ENCODE peak calls at places on chromosomes 1 and 21, in ten cellular contexts. K is heart left ventricle; D is left lung; G is naive thymus-derived CD4-positive, alpha-beta T cell; O is RWPE2; R is left ventricle myocardium inferior; L is endodermal cell; W is hepatocyte; Y is heart right ventricle; E is neuronal stem cell. U is an unnamed sample. For H3K4me1, the result is how much of the 10 kb centered on the place peaks cover.

GRCh38 chr1:12052997-12053686 is 10.0 kb upstream of the TNFRSF8 start:
- DNase-seq in K (peak), D (no peak), G (no peak), O (no peak), R (peak), L (peak), W (no peak), Y (peak), E (no peak), U (peak)

GRCh38 chr21:45555557-45556301 is 13.5 kb upstream of the SLC19A1 start:
- DNase-seq in K (peak), D (peak), G (no peak), O (peak), R (peak), L (peak), W (peak), Y (no peak), E (peak), U (peak)

GRCh38 chr1:109201123-109201703 is 12.5 kb upstream of the SARS1 start:
- DNase-seq in K (no peak), D (no peak), G (peak), O (peak), R (no peak), L (peak), W (peak), Y (no peak), E (peak), U (no peak)

GRCh38 chr1:207941664-207942063 is 30.7 kb upstream of the CD34 start:
- DNase-seq in K (peak), D (peak), G (no peak), O (no peak), R (peak), L (no peak), W (no peak), Y (peak), E (no peak), U (peak)

GRCh38 chr1:150477320-150477719 is 9.9 kb upstream of the TARS2 start:
- DNase-seq in K (no peak), D (peak), G (no peak), O (no peak), R (peak), L (no peak), W (no peak), Y (peak), E (no peak), U (no peak)

GRCh38 chr1:145826030-145826429 is 2.0 kb downstream of the POLR3C start:
- DNase-seq in K (no peak), D (no peak), G (no peak), O (no peak), R (no peak), L (no peak), W (no peak), Y (no peak), E (no peak), U (no peak)

GRCh38 chr1:76083189-76083588 is 8.6 kb downstream of the ST6GALNAC3 start:
- DNase-seq in K (no peak), D (peak), G (no peak), O (no peak), R (no peak), L (no peak), W (no peak), Y (no peak), E (no peak), U (no peak)

GRCh38 chr1:229030642-229031390 is 240.1 kb upstream of the RAB4A start:
- DNase-seq in K (no peak), D (no peak), G (no peak), O (no peak), R (no peak), L (peak), W (no peak), Y (no peak), E (no peak), U (no peak)

GRCh38 chr1:3965693-3966092 is 65.6 kb upstream of the C1orf174 start:
- DNase-seq in K (no peak), D (no peak), G (no peak), O (no peak), R (no peak), L (no peak), W (no peak), Y (no peak), E (no peak), U (no peak)

GRCh38 chr1:14661220-14661619 is 62.7 kb downstream of the KAZN start:
- DNase-seq in K (no peak), D (no peak), G (no peak), O (no peak), R (no peak), L (no peak), W (no peak), Y (peak), E (no peak), U (no peak)

GRCh38 chr1:109482796-109483638 is 688 bp upstream of the ATXN7L2 start:
- DNase-seq in K (peak), D (no peak), G (peak), O (no peak), R (no peak), L (no peak), W (peak), Y (peak), E (no peak), U (peak)

GRCh38 chr1:238950786-238951185 is 435.6 kb upstream of the CHRM3 start:
- DNase-seq in K (no peak), D (no peak), G (no peak), O (no peak), R (no peak), L (no peak), W (no peak), Y (no peak), E (no peak), U (no peak)

GRCh38 chr1:94072840-94073516 is 48.0 kb downstream of the ABCA4 start:
- DNase-seq in K (no peak), D (no peak), G (no peak), O (no peak), R (no peak), L (no peak), W (no peak), Y (no peak), E (no peak), U (no peak)

GRCh38 chr1:214352838-214353237 is 71.9 kb downstream of the SMYD2 start:
- DNase-seq in K (no peak), D (no peak), G (no peak), O (no peak), R (no peak), L (no peak), W (no peak), Y (no peak), E (no peak), U (no peak)

GRCh38 chr1:214505134-214505533 is 46.3 kb downstream of the PTPN14 start:
- DNase-seq in K (no peak), D (no peak), G (no peak), O (no peak), R (no peak), L (peak), W (peak), Y (no peak), E (no peak), U (no peak)

GRCh38 chr1:190226006-190226405 is 251.7 kb downstream of the BRINP3 start:
- DNase-seq in K (no peak), D (no peak), G (no peak), O (no peak), R (no peak), L (no peak), W (no peak), Y (no peak), E (no peak), U (no peak)

GRCh38 chr21:17775431-17776126 is 43.6 kb downstream of the C21orf91 start:
- DNase-seq in K (no peak), D (peak), G (no peak), O (no peak), R (no peak), L (no peak), W (no peak), Y (no peak), E (no peak), U (no peak)

GRCh38 chr1:89261926-89262540 is 10.6 kb downstream of the GBP5 start:
- DNase-seq in K (no peak), D (no peak), G (no peak), O (no peak), R (peak), L (peak), W (no peak), Y (no peak), E (no peak), U (peak)

GRCh38 chr1:42658880-42659337 is 686 bp downstream of the PPIH start:
- DNase-seq in K (no peak), D (no peak), G (no peak), O (no peak), R (no peak), L (no peak), W (peak), Y (no peak), E (no peak), U (no peak)

GRCh38 chr1:17594026-17594425 is 54.5 kb downstream of the ARHGEF10L start:
- DNase-seq in K (no peak), D (no peak), G (no peak), O (no peak), R (no peak), L (no peak), W (no peak), Y (no peak), E (no peak), U (no peak)

GRCh38 chr1:193013005-193013404 is 46.2 kb downstream of the UCHL5 start:
- DNase-seq in K (no peak), D (no peak), G (no peak), O (no peak), R (no peak), L (no peak), W (no peak), Y (no peak), E (no peak), U (no peak)

GRCh38 chr1:248807067-248807737 is 18.5 kb downstream of the SH3BP5L start:
- DNase-seq in K (peak), D (peak), G (peak), O (no peak), R (peak), L (peak), W (peak), Y (peak), E (peak), U (no peak)

GRCh38 chr1:7558041-7558461 is 213.0 kb upstream of the VAMP3 start:
- DNase-seq in K (peak), D (peak), G (no peak), O (no peak), R (no peak), L (no peak), W (no peak), Y (no peak), E (no peak), U (no peak)

GRCh38 chr1:229130028-229130668 is 140.8 kb upstream of the RAB4A start:
- DNase-seq in K (no peak), D (no peak), G (peak), O (no peak), R (no peak), L (no peak), W (peak), Y (peak), E (no peak), U (no peak)

GRCh38 chr1:215728206-215728605 is 161.1 kb downstream of the KCTD3 start:
- DNase-seq in K (no peak), D (no peak), G (no peak), O (no peak), R (no peak), L (no peak), W (no peak), Y (no peak), E (no peak), U (no peak)

GRCh38 chr1:12448746-12449177 is 169.2 kb downstream of the DHRS3 start:
- DNase-seq in K (no peak), D (no peak), G (no peak), O (no peak), R (no peak), L (peak), W (peak), Y (no peak), E (no peak), U (peak)

GRCh38 chr1:109385417-109385816 is 12.3 kb downstream of the SORT1 start:
- DNase-seq in K (no peak), D (no peak), G (no peak), O (no peak), R (peak), L (no peak), W (no peak), Y (peak), E (no peak), U (no peak)

GRCh38 chr1:209607102-209607794 is 23.7 kb downstream of the CAMK1G start:
- DNase-seq in K (no peak), D (no peak), G (no peak), O (no peak), R (no peak), L (no peak), W (peak), Y (no peak), E (no peak), U (no peak)

GRCh38 chr1:24189528-24189927 is 2.4 kb upstream of the IFNLR1 start:
- DNase-seq in K (no peak), D (no peak), G (no peak), O (no peak), R (no peak), L (no peak), W (no peak), Y (no peak), E (no peak), U (no peak)

GRCh38 chr1:147497826-147498225 is 43.5 kb upstream of the BCL9 start:
- DNase-seq in K (no peak), D (no peak), G (no peak), O (no peak), R (no peak), L (no peak), W (no peak), Y (no peak), E (no peak), U (no peak)

GRCh38 chr1:147500309-147500839 is 40.9 kb upstream of the BCL9 start:
- DNase-seq in K (no peak), D (no peak), G (no peak), O (no peak), R (no peak), L (no peak), W (no peak), Y (no peak), E (no peak), U (no peak)

DNA sequence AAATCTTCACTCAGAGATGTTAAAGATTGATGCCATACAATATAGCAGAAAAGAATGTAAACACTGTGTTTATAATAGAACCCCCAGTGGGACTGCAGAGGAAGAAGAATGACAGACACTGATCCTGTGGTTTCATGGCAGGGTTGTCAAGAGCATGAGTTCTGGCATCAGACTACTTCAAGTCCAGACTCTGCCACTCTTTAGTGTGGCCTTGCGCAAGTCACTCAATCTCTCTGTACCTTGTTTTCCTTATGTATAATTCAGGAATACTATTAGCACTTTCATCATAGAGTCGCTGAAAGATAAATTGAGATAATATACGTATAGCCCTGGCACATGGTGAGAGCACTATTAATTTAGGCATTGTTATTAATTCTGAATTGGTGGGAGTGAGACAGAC is 38.5 kb upstream of the BCL9 start:
- DNase-seq in K (no peak), D (no peak), G (no peak), O (no peak), R (no peak), L (no peak), W (no peak), Y (no peak), E (no peak), U (no peak)
- H3K4me1 ChIP-seq in K (under half), D (under half), G (under half), O (under half), R (under half), L (under half), W (under half), Y (under half), E (under half), U (under half)

GRCh38 chr1:147504801-147505303 is 36.4 kb upstream of the BCL9 start:
- DNase-seq in K (no peak), D (no peak), G (no peak), O (no peak), R (no peak), L (peak), W (peak), Y (peak), E (peak), U (no peak)
- H3K27ac ChIP-seq in K (peak), D (no peak), G (no peak), O (no peak), R (peak), L (peak), W (peak), Y (peak), E (peak), U (no peak)

GRCh38 chr1:203286161-203286984 is 18.9 kb upstream of the BTG2 start:
- DNase-seq in K (no peak), D (no peak), G (no peak), O (no peak), R (no peak), L (peak), W (peak), Y (no peak), E (no peak), U (no peak)
- H3K4me1 ChIP-seq in K (half or more), D (under half), G (half or more), O (under half), R (half or more), L (under half), W (half or more), Y (half or more), E (under half), U (under half)

GRCh38 chr1:26533951-26534514 is 4.5 kb downstream of the RPS6KA1 start:
- DNase-seq in K (no peak), D (no peak), G (no peak), O (no peak), R (no peak), L (no peak), W (no peak), Y (no peak), E (no peak), U (no peak)
- H3K27ac ChIP-seq in K (no peak), D (no peak), G (no peak), O (no peak), R (no peak), L (no peak), W (no peak), Y (no peak), E (no peak), U (no peak)

GRCh38 chr1:234771642-234772344 is 161.8 kb upstream of the IRF2BP2 start:
- DNase-seq in K (no peak), D (no peak), G (no peak), O (no peak), R (no peak), L (peak), W (peak), Y (no peak), E (no peak), U (no peak)

GRCh38 chr1:234770031-234770795 is 160.2 kb upstream of the IRF2BP2 start:
- DNase-seq in K (no peak), D (no peak), G (peak), O (no peak), R (no peak), L (peak), W (peak), Y (no peak), E (no peak), U (no peak)

GRCh38 chr1:234770924-234771540 is 161.1 kb upstream of the IRF2BP2 start:
- DNase-seq in K (no peak), D (no peak), G (no peak), O (no peak), R (no peak), L (peak), W (no peak), Y (no peak), E (no peak), U (no peak)

GRCh38 chr1:234773936-234774677 is 164.1 kb upstream of the IRF2BP2 start:
- DNase-seq in K (no peak), D (no peak), G (no peak), O (no peak), R (no peak), L (peak), W (no peak), Y (no peak), E (no peak), U (no peak)

DNA sequence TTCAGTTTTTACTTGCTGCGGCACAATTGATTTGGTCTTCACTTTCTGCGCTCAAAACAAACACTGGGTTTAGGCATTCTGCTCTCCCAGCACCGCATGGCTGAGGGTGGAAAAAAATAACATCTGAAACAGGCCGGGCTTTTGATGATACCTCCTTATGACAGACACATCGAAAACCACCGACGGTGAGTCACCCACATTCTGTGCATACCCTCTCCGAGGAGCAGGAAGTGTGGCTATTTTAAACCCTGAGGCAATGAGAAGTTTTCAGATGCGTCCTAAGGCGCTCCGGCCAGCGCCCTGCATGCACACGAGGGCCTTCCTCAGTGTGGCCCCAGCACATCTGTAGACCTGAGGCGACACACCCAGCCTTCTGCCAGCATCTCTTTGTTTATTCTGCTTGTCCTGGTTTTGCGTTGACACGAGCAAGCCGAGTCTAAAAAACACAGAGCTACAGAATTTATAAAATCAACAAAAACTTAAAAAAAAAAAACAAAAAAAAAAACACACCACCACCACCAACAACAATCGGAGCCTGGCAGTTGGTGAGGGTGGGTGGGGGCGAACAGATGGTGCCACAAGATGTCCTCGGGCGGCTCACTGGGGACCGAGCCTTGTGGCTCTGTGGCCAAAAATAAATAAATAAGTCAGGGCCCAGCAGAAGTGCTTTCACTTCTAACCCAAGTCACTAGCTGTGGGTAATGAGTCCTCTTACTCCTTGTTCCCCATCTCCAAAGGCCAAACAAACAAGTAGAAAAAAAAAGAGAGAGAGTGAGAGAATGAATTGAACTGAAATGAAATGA is 162.6 kb upstream of the IRF2BP2 start:
- DNase-seq in K (peak), D (peak), G (peak), O (peak), R (peak), L (peak), W (peak), Y (peak), E (no peak), U (peak)
- H3K4me1 ChIP-seq in K (under half), D (under half), G (half or more), O (under half), R (under half), L (under half), W (under half), Y (under half), E (under half), U (under half)

GRCh38 chr1:13589403-13589802 is 5.8 kb downstream of the PDPN start:
- DNase-seq in K (no peak), D (no peak), G (no peak), O (no peak), R (no peak), L (no peak), W (no peak), Y (no peak), E (no peak), U (no peak)
- H3K27ac ChIP-seq in K (no peak), D (no peak), G (no peak), O (peak), R (no peak), L (no peak), W (peak), Y (no peak), E (no peak), U (no peak)

DNA sequence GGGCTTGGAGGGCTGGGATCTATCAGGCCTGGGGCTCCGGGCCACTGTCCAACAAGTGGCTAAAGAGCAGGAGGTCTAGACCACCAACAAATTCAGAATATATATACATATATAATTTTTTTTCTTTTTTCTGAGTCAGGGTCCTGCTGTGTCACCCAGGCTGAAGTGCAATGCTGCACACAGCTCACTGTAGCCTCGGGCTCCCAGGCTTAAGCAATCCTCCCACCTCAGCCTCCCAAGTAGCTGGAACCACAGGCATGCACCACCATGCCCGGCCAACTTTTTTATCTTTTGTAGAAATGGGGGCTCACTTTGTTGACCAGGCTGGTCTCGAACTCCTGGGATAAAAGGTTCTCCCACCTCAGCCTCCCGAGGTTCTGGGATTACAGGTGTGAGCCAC is 6.8 kb upstream of the LAPTM5 start:
- DNase-seq in K (no peak), D (no peak), G (no peak), O (no peak), R (no peak), L (no peak), W (no peak), Y (no peak), E (no peak), U (no peak)
- H3K4me1 ChIP-seq in K (under half), D (under half), G (half or more), O (under half), R (under half), L (under half), W (under half), Y (under half), E (under half), U (under half)

GRCh38 chr1:61193808-61194207 is 111.4 kb downstream of the NFIA start:
- DNase-seq in K (no peak), D (no peak), G (no peak), O (no peak), R (no peak), L (no peak), W (no peak), Y (no peak), E (no peak), U (no peak)

GRCh38 chr1:61192666-61193325 is 110.4 kb downstream of the NFIA start:
- DNase-seq in K (no peak), D (no peak), G (no peak), O (no peak), R (no peak), L (no peak), W (no peak), Y (no peak), E (no peak), U (no peak)

GRCh38 chr1:61190476-61191067 is 108.2 kb downstream of the NFIA start:
- DNase-seq in K (no peak), D (no peak), G (no peak), O (no peak), R (no peak), L (no peak), W (no peak), Y (no peak), E (no peak), U (no peak)

GRCh38 chr1:61187380-61188086 is 105.2 kb downstream of the NFIA start:
- DNase-seq in K (no peak), D (no peak), G (no peak), O (no peak), R (no peak), L (no peak), W (no peak), Y (no peak), E (no peak), U (no peak)

GRCh38 chr1:61191140-61191720 is 108.9 kb downstream of the NFIA start:
- DNase-seq in K (no peak), D (no peak), G (no peak), O (no peak), R (no peak), L (no peak), W (no peak), Y (no peak), E (no peak), U (no peak)
- H3K27ac ChIP-seq in K (peak), D (no peak), G (no peak), O (no peak), R (peak), L (peak), W (no peak), Y (peak), E (no peak), U (peak)

U was measured in aorta.